ENCODE peak calls at places on chromosomes 2 and 18, in four cellular contexts. X is DMS153, D is ELR, H is stromal cell of bone marrow. W is an unnamed sample.
A peak's percentile ranks its signal among the peaks of the same experiment; 100 is the strongest.

GRCh38 chr18:23825978-23826405 is 136.7 kb downstream of the LAMA3 start:
- DNase-seq in X (no peak), D (peak; percentile 54), H (peak; percentile 98), W (no peak)

GRCh38 chr2:197517150-197517549 is 1.3 kb downstream of the MOB4 start:
- DNase-seq in X (no peak), D (no peak), H (no peak), W (no peak)

GRCh38 chr2:105118960-105119359 is 81.1 kb downstream of the MRPS9 start:
- DNase-seq in X (no peak), D (peak; percentile 8), H (no peak), W (no peak)

GRCh38 chr2:128319773-128320608 is 1.3 kb upstream of the HS6ST1 start:
- DNase-seq in X (no peak), D (no peak), H (no peak), W (no peak)

GRCh38 chr18:35110554-35111058 is 69.4 kb downstream of the MAPRE2 start:
- DNase-seq in X (no peak), D (no peak), H (no peak), W (no peak)

GRCh38 chr2:201580486-201580885 is 62.8 kb downstream of the TMEM237 start:
- DNase-seq in X (no peak), D (peak; percentile 37), H (peak; percentile 66), W (no peak)

GRCh38 chr2:72273384-72273783 is 125.7 kb upstream of the CYP26B1 start:
- DNase-seq in X (no peak), D (no peak), H (no peak), W (no peak)

GRCh38 chr2:175414872-175415487 is 233.5 kb upstream of the ATP5MC3 start:
- DNase-seq in X (peak; percentile 52), D (peak; percentile 73), H (peak; percentile 60), W (peak; percentile 56)

GRCh38 chr2:222703866-222704265 is 32.4 kb downstream of the MOGAT1 start:
- DNase-seq in X (no peak), D (peak; percentile 79), H (peak; percentile 54), W (no peak)

GRCh38 chr18:23133860-23134779 is 1.2 kb upstream of the CABLES1 start:
- DNase-seq in X (peak; percentile 85), D (no peak), H (no peak), W (peak; percentile 94)

GRCh38 chr2:3703236-3703682 is at the start of gene DCDC2C:
- DNase-seq in X (no peak), D (no peak), H (no peak), W (no peak)

GRCh38 chr2:60849165-60849564 is 32.2 kb upstream of the REL start:
- DNase-seq in X (no peak), D (peak; percentile 30), H (no peak), W (no peak)

GRCh38 chr2:47336259-47337238 is 66.4 kb upstream of the MSH2 start:
- DNase-seq in X (no peak), D (no peak), H (no peak), W (no peak)

GRCh38 chr18:68822926-68823325 is 25.0 kb downstream of the CCDC102B start:
- DNase-seq in X (no peak), D (no peak), H (no peak), W (no peak)

GRCh38 chr2:229952256-229952835 is 30.0 kb downstream of the FBXO36 start:
- DNase-seq in X (no peak), D (no peak), H (no peak), W (no peak)

GRCh38 chr18:8063733-8064132 is 496.6 kb downstream of the PTPRM start:
- DNase-seq in X (no peak), D (no peak), H (no peak), W (no peak)

GRCh38 chr2:128619471-128620325 is 301.0 kb upstream of the HS6ST1 start:
- DNase-seq in X (no peak), D (no peak), H (no peak), W (no peak)